ENCODE peak calls at places on chromosomes 12 and 14, in eight cellular contexts. P is activated T-cell treated with anti-CD3 and anti-CD28 coated beads for 1 hour, V is midbrain, M is HT-29, K is fibroblast of the aortic adventitia, I is ecto neural progenitor cell, O is GM10248, C is ACHN. N is an unnamed sample.

GRCh38 chr12:65464930-65465329 is 186.4 kb downstream of the MSRB3 start:
- DNase-seq in P (no peak), V (no peak), M (no peak), K (peak; percentile 93), I (no peak), O (no peak), C (peak; percentile 26), N (no peak)

GRCh38 chr14:73743431-73743931 is 29.3 kb upstream of the PNMA1 start:
- DNase-seq in P (peak; percentile 53), V (peak; percentile 18), M (no peak), K (no peak), I (no peak), O (peak; percentile 68), C (no peak), N (peak; percentile 64)

GRCh38 chr12:9687228-9687627 is 17.7 kb downstream of the CLEC2D start:
- DNase-seq in P (no peak), V (no peak), M (no peak), K (no peak), I (no peak), O (no peak), C (peak; percentile 83), N (no peak)

GRCh38 chr12:59396519-59396918 is 199.3 kb upstream of the SLC16A7 start:
- DNase-seq in P (no peak), V (no peak), M (peak; percentile 18), K (no peak), I (no peak), O (no peak), C (no peak), N (no peak)

GRCh38 chr12:79844693-79845092 is 90.2 kb downstream of the PPP1R12A start:
- DNase-seq in P (no peak), V (no peak), M (no peak), K (peak; percentile 80), I (no peak), O (no peak), C (peak; percentile 81), N (no peak)

GRCh38 chr12:74286254-74286653 is 251.4 kb upstream of the ATXN7L3B start:
- DNase-seq in P (no peak), V (no peak), M (no peak), K (no peak), I (no peak), O (no peak), C (no peak), N (no peak)

GRCh38 chr12:64729909-64730584 is 29.2 kb downstream of the GNS start:
- DNase-seq in P (no peak), V (no peak), M (no peak), K (no peak), I (no peak), O (peak; percentile 20), C (no peak), N (no peak)

GRCh38 chr12:58539295-58539694 is 381.0 kb downstream of the LRIG3 start:
- DNase-seq in P (no peak), V (no peak), M (no peak), K (no peak), I (no peak), O (no peak), C (no peak), N (no peak)

GRCh38 chr14:69794791-69795190 is 2.2 kb downstream of the SLC10A1 start:
- DNase-seq in P (no peak), V (no peak), M (no peak), K (no peak), I (no peak), O (no peak), C (no peak), N (no peak)